ENCODE peak calls at places on chromosomes 11 and 22, in four cellular contexts. Q, S, V and M are unnamed samples.

GRCh38 chr11:72591023-72591422 is 83.2 kb downstream of the PDE2A start:
- DNase-seq in Q (peak), S (no peak), V (no peak), M (no peak)

GRCh38 chr22:17637490-17638181 is 921 bp upstream of the BCL2L13 start:
- DNase-seq in Q (no peak), S (no peak), V (no peak), M (no peak)

GRCh38 chr22:25351631-25352293 is 132.3 kb downstream of the CRYBB2 start:
- DNase-seq in Q (no peak), S (no peak), V (no peak), M (no peak)

GRCh38 chr22:48250286-48250895 is 1487.9 kb downstream of the TBC1D22A start:
- DNase-seq in Q (no peak), S (no peak), V (no peak), M (no peak)

GRCh38 chr11:27239305-27239942 is 123.6 kb downstream of the CCDC34 start:
- DNase-seq in Q (no peak), S (no peak), V (no peak), M (no peak)

GRCh38 chr11:17063171-17064002 is 14.1 kb downstream of the RPS13 start:
- DNase-seq in Q (peak), S (peak), V (peak), M (peak)

GRCh38 chr11:63905179-63905578 is 11.8 kb downstream of the RCOR2 start:
- DNase-seq in Q (no peak), S (no peak), V (no peak), M (no peak)

GRCh38 chr11:124879999-124880611 is 14.9 kb downstream of the ROBO3 start:
- DNase-seq in Q (no peak), S (no peak), V (no peak), M (peak)

GRCh38 chr22:42475122-42475521 is 42.9 kb upstream of the NFAM1 start:
- DNase-seq in Q (no peak), S (no peak), V (no peak), M (no peak)

GRCh38 chr11:64885367-64886286 is 7.2 kb upstream of the EHD1 start:
- DNase-seq in Q (no peak), S (no peak), V (peak), M (peak)

GRCh38 chr11:66471142-66471541 is 4.4 kb downstream of the PELI3 start:
- DNase-seq in Q (no peak), S (no peak), V (no peak), M (no peak)

GRCh38 chr11:75639752-75640151 is 29.1 kb downstream of the MAP6 start:
- DNase-seq in Q (peak), S (peak), V (no peak), M (peak)

GRCh38 chr11:68430801-68431200 is 29.8 kb upstream of the PPP6R3 start:
- DNase-seq in Q (no peak), S (no peak), V (no peak), M (no peak)

GRCh38 chr22:38844661-38845367 is 986 bp upstream of the NPTXR start:
- DNase-seq in Q (no peak), S (no peak), V (no peak), M (no peak)

GRCh38 chr11:90698238-90698637 is 475.4 kb upstream of the CHORDC1 start:
- DNase-seq in Q (no peak), S (no peak), V (no peak), M (no peak)

GRCh38 chr22:20268350-20269012 is 363 bp upstream of the RTN4R start:
- DNase-seq in Q (peak), S (no peak), V (peak), M (peak)

GRCh38 chr11:58625086-58625485 is 2.6 kb downstream of the CNTF start:
- DNase-seq in Q (no peak), S (no peak), V (no peak), M (no peak)

GRCh38 chr22:25824828-25825474 is 83.0 kb downstream of the MYO18B start:
- DNase-seq in Q (peak), S (no peak), V (no peak), M (no peak)

GRCh38 chr22:26585104-26585790 is 4.7 kb downstream of the TPST2 start:
- DNase-seq in Q (peak), S (no peak), V (no peak), M (no peak)

GRCh38 chr11:19025799-19026406 is 34.6 kb downstream of the MRGPRX2 start:
- DNase-seq in Q (peak), S (no peak), V (no peak), M (no peak)

GRCh38 chr11:19110290-19110689 is 6.7 kb upstream of the ZDHHC13 start:
- DNase-seq in Q (no peak), S (no peak), V (no peak), M (no peak)

GRCh38 chr22:31753005-31753633 is 700 bp upstream of the DEPDC5 start:
- DNase-seq in Q (peak), S (no peak), V (peak), M (peak)

GRCh38 chr11:69576069-69576782 is 64.7 kb upstream of the CCND1 start:
- DNase-seq in Q (no peak), S (no peak), V (no peak), M (peak)

GRCh38 chr11:120569903-120570302 is 58.4 kb downstream of the GRIK4 start:
- DNase-seq in Q (no peak), S (no peak), V (peak), M (no peak)

GRCh38 chr11:11608783-11609232 is 13.0 kb downstream of the GALNT18 start:
- DNase-seq in Q (peak), S (no peak), V (no peak), M (no peak)

GRCh38 chr11:128704517-128704916 is 10.6 kb downstream of the FLI1 start:
- DNase-seq in Q (no peak), S (no peak), V (no peak), M (no peak)

GRCh38 chr11:75301602-75302345 is 49.7 kb downstream of the ARRB1 start:
- DNase-seq in Q (no peak), S (no peak), V (no peak), M (no peak)

GRCh38 chr11:64268687-64269379 is 15.6 kb downstream of the BAD start:
- DNase-seq in Q (peak), S (no peak), V (peak), M (peak)

GRCh38 chr11:113634940-113635575 is 71.0 kb downstream of the TMPRSS5 start:
- DNase-seq in Q (no peak), S (no peak), V (no peak), M (peak)

GRCh38 chr11:110337570-110338193 is 41.3 kb upstream of the RDX start:
- DNase-seq in Q (no peak), S (no peak), V (no peak), M (peak)

GRCh38 chr11:33060271-33060670 is 20.9 kb downstream of the TCP11L1 start:
- DNase-seq in Q (no peak), S (no peak), V (no peak), M (no peak)

GRCh38 chr11:69655479-69656394 is 14.8 kb downstream of the CCND1 start:
- DNase-seq in Q (no peak), S (no peak), V (no peak), M (no peak)

GRCh38 chr11:95245038-95245437 is 14.0 kb upstream of the SESN3 start:
- DNase-seq in Q (no peak), S (no peak), V (no peak), M (no peak)

GRCh38 chr22:21650823-21651520 is 8.9 kb downstream of the SDF2L1 start:
- DNase-seq in Q (no peak), S (no peak), V (no peak), M (no peak)

GRCh38 chr22:39972656-39973055 is 12.5 kb downstream of the TMA7B start:
- DNase-seq in Q (no peak), S (no peak), V (no peak), M (no peak)

GRCh38 chr22:22951035-22951434 is 63.4 kb downstream of the IGLL5 start:
- DNase-seq in Q (no peak), S (no peak), V (no peak), M (no peak)

GRCh38 chr11:60984616-60985015 is 13.1 kb downstream of the CD6 start:
- DNase-seq in Q (no peak), S (no peak), V (no peak), M (no peak)

GRCh38 chr11:47641585-47642098 is 717 bp downstream of the MTCH2 start:
- DNase-seq in Q (peak), S (no peak), V (no peak), M (no peak)

GRCh38 chr11:100550910-100551309 is 136.2 kb upstream of the ARHGAP42 start:
- DNase-seq in Q (no peak), S (no peak), V (no peak), M (no peak)

GRCh38 chr22:50271011-50271394 is 823 bp upstream of the MAPK11 start:
- DNase-seq in Q (no peak), S (no peak), V (no peak), M (no peak)
- TF ChIP-seq REST in Q (no peak), S (no peak), V (no peak), M (no peak)

GRCh38 chr11:126084608-126084912 is 21.9 kb upstream of the CDON start:
- DNase-seq in Q (no peak), S (no peak), V (no peak), M (no peak)

GRCh38 chr11:126082251-126083109 is 19.8 kb upstream of the CDON start:
- DNase-seq in Q (no peak), S (no peak), V (no peak), M (no peak)

GRCh38 chr11:126086248-126086647 is 23.6 kb upstream of the CDON start:
- DNase-seq in Q (no peak), S (no peak), V (no peak), M (no peak)

GRCh38 chr11:126081915-126082250 is 19.2 kb upstream of the CDON start:
- DNase-seq in Q (no peak), S (no peak), V (no peak), M (no peak)

DNA sequence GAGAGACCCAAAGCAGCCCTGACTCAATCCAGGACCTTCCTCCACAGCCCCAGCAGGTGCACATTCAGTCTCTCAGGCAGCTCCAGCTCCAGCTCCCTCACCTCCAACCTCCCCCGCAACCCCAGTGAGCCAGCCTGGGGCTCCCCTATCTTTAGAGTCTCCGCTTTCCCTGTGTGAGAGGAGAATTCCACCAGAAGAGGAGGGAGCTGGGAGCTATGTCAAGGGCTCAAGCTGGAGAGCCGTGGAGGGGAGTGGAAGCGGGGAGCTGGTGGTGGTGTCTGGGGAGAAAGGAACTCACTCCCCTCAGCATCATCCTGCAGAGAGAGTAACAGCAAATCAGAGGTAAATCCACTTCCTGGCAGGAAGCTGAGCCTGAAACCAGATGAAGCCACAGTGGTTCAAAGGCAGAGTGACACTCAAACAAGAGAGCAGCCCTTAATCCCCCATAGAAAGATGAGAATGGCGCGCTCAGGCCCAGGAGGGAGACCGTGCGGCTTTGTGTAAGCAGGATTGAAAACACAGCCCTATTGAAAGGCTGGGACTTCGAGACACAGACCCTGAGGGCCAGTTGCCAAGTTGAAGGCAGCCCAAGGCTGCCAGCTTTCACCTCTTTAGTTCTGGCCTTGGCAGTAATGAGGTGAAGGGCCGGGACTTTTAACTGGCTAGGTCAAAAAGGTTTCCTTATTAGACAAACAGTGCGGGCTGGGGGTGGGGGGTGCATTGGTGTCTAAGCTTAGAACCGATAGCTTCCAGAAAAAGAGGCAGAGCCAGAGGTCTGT is 21.4 kb upstream of the CDON start:
- DNase-seq in Q (peak), S (no peak), V (no peak), M (no peak)
- TF ChIP-seq TAF1 in Q (no peak), S (no peak), V (no peak), M (no peak)

DNA sequence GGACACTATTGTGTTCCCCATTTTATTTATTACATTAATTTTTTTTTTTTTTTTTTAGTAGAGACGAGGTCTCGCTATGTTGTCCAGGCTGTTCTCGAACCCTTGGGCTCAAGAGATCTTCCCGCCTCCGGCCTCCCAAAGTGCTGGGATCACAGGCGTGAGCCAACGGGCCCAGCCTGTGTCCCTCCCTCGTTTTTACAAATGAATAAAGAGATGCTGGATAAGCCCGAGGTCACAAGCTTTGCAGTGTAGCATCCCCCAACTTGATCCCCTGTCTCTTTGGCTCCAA is 297 bp upstream of the MTFP1 start:
- DNase-seq in Q (no peak), S (no peak), V (no peak), M (no peak)
- TF ChIP-seq REST in Q (no peak), S (no peak), V (no peak), M (no peak)

GRCh38 chr22:24156146-24156914 is 25.0 kb upstream of the SUSD2 start:
- DNase-seq in Q (peak), S (no peak), V (no peak), M (peak)
- TF ChIP-seq TAF1 in Q (no peak), S (no peak), V (no peak), M (no peak)

GRCh38 chr11:119152043-119152442 is 3.2 kb downstream of the ABCG4 start:
- DNase-seq in Q (no peak), S (no peak), V (no peak), M (no peak)
- TF ChIP-seq REST in Q (no peak), S (no peak), V (no peak), M (no peak)

GRCh38 chr11:104783241-104783640 is 115.0 kb downstream of the CASP12 start:
- DNase-seq in Q (no peak), S (no peak), V (no peak), M (no peak)
- TF ChIP-seq TAF1 in Q (no peak), S (no peak), V (no peak), M (no peak)

GRCh38 chr11:103547691-103548090 is 438.5 kb downstream of the DYNC2H1 start:
- DNase-seq in Q (no peak), S (no peak), V (no peak), M (no peak)
- TF ChIP-seq REST in Q (no peak), S (no peak), V (no peak), M (no peak)

GRCh38 chr11:86249307-86250098 is 5.0 kb downstream of the EED start:
- DNase-seq in Q (no peak), S (no peak), V (no peak), M (no peak)
- TF ChIP-seq TAF1 in Q (no peak), S (no peak), V (no peak), M (no peak)

DNA sequence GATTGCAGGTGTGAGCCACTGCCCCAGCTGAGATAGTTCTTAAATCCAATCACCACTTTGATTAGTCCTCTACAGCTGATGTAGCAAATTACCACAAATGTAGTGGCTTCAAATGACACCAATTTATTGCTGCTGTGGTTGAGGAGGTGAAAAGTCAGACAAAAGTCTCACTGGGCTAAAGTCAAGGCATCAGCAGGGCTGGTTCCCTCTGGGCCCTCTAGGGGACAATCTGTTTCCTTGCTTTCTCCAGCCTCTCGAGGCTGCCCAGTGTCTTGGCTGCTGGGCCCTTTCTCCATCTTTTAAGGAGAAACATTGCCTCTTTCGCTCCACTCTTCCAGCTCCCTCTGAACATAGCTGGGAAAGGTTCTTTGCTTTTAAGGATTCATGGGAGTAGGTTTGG is 50.5 kb upstream of the SHANK2 start:
- DNase-seq in Q (no peak), S (no peak), V (no peak), M (no peak)
- TF ChIP-seq REST in Q (no peak), S (no peak), V (no peak), M (no peak)